ENCODE peak calls at places on chromosomes 12 and 14, in five cellular contexts. One of them, this sample, is unnamed.

GRCh38 chr14:49497725-49498348 is 88.3 kb downstream of the RPS29 start:
- DNase-seq in breast epithelium: no peak
- DNase-seq in CD4-positive, CD25-positive, alpha-beta regulatory T cell: peak
- DNase-seq in effector memory CD4-positive, alpha-beta T cell: no peak
- DNase-seq in left lung: no peak
- DNase-seq in this sample: peak

GRCh38 chr14:72737560-72737943 is 156.3 kb downstream of the DPF3 start:
- DNase-seq in CD4-positive, CD25-positive, alpha-beta regulatory T cell: no peak
- DNase-seq in effector memory CD4-positive, alpha-beta T cell: no peak
- DNase-seq in left lung: no peak
- DNase-seq in breast epithelium: no peak
- DNase-seq in this sample: no peak

GRCh38 chr12:67760586-67761275 is 112.2 kb downstream of the DYRK2 start:
- DNase-seq in effector memory CD4-positive, alpha-beta T cell: no peak
- DNase-seq in breast epithelium: no peak
- DNase-seq in left lung: no peak
- DNase-seq in CD4-positive, CD25-positive, alpha-beta regulatory T cell: no peak
- DNase-seq in this sample: no peak

GRCh38 chr14:105484069-105484996 is 2.4 kb upstream of the CRIP1 start:
- DNase-seq in left lung: no peak
- DNase-seq in effector memory CD4-positive, alpha-beta T cell: no peak
- DNase-seq in CD4-positive, CD25-positive, alpha-beta regulatory T cell: peak
- DNase-seq in breast epithelium: no peak
- DNase-seq in this sample: no peak

GRCh38 chr12:123900898-123901376 is 71.7 kb downstream of the CCDC92 start:
- DNase-seq in CD4-positive, CD25-positive, alpha-beta regulatory T cell: peak
- DNase-seq in effector memory CD4-positive, alpha-beta T cell: no peak
- DNase-seq in left lung: no peak
- DNase-seq in breast epithelium: no peak
- DNase-seq in this sample: peak

GRCh38 chr12:117552971-117553370 is 191.5 kb upstream of the NOS1 start:
- DNase-seq in breast epithelium: no peak
- DNase-seq in effector memory CD4-positive, alpha-beta T cell: no peak
- DNase-seq in CD4-positive, CD25-positive, alpha-beta regulatory T cell: no peak
- DNase-seq in left lung: no peak
- DNase-seq in this sample: no peak

GRCh38 chr14:41062826-41063225 is 543.9 kb upstream of the LRFN5 start:
- DNase-seq in left lung: no peak
- DNase-seq in CD4-positive, CD25-positive, alpha-beta regulatory T cell: no peak
- DNase-seq in effector memory CD4-positive, alpha-beta T cell: no peak
- DNase-seq in breast epithelium: no peak
- DNase-seq in this sample: no peak

GRCh38 chr12:13278249-13278787 is 81.8 kb downstream of the EMP1 start:
- DNase-seq in effector memory CD4-positive, alpha-beta T cell: peak
- DNase-seq in left lung: peak
- DNase-seq in breast epithelium: peak
- DNase-seq in CD4-positive, CD25-positive, alpha-beta regulatory T cell: peak
- DNase-seq in this sample: no peak

GRCh38 chr12:60101715-60102114 is 505.9 kb downstream of the SLC16A7 start:
- DNase-seq in effector memory CD4-positive, alpha-beta T cell: no peak
- DNase-seq in CD4-positive, CD25-positive, alpha-beta regulatory T cell: no peak
- DNase-seq in left lung: no peak
- DNase-seq in breast epithelium: no peak
- DNase-seq in this sample: no peak

GRCh38 chr12:31950088-31950487 is 9.1 kb upstream of the RESF1 start:
- DNase-seq in breast epithelium: no peak
- DNase-seq in left lung: no peak
- DNase-seq in effector memory CD4-positive, alpha-beta T cell: no peak
- DNase-seq in CD4-positive, CD25-positive, alpha-beta regulatory T cell: no peak
- DNase-seq in this sample: peak

GRCh38 chr14:94935901-94936300 is 166.0 kb upstream of the GSC start:
- DNase-seq in effector memory CD4-positive, alpha-beta T cell: no peak
- DNase-seq in CD4-positive, CD25-positive, alpha-beta regulatory T cell: no peak
- DNase-seq in left lung: no peak
- DNase-seq in breast epithelium: no peak
- DNase-seq in this sample: no peak

DNA sequence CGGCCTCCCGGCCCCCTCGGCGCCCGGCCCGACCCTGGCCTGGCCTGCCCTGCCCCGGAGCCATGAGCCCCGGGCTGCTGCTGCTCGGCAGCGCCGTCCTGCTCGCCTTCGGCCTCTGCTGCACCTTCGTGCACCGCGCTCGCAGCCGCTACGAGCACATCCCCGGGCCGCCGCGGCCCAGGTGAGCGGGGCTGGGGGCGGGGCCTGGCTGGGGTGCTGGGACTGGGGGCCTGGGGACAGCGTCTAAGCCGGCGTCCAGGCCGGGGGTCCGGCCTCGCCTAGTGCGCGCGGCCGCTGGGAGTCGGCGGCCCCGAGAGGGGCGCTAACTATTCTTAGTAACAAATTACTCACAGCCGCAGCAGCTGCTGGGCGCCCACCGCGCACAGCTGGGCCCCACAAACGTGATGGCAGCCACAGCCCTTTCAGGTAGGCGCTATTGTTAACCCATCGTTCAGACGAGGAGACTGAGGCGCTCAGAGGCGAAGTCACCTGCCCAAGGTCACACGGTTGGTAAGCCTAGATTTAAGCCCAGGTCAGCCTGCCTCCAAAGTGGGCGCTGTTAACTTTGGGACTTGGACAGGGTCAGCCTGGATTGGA is 356 bp downstream of the CYP46A1 start:
- DNase-seq in left lung: no peak
- DNase-seq in effector memory CD4-positive, alpha-beta T cell: no peak
- DNase-seq in breast epithelium: no peak
- DNase-seq in CD4-positive, CD25-positive, alpha-beta regulatory T cell: no peak
- DNase-seq in this sample: no peak
- H3K4me3 ChIP-seq in left lung: peak
- H3K4me3 ChIP-seq in effector memory CD4-positive, alpha-beta T cell: peak
- H3K4me3 ChIP-seq in breast epithelium: peak
- H3K4me3 ChIP-seq in CD4-positive, CD25-positive, alpha-beta regulatory T cell: no peak
- H3K4me3 ChIP-seq in this sample: peak

GRCh38 chr14:51867753-51868152 is 7.3 kb downstream of the GNG2 start:
- DNase-seq in effector memory CD4-positive, alpha-beta T cell: no peak
- DNase-seq in breast epithelium: no peak
- DNase-seq in CD4-positive, CD25-positive, alpha-beta regulatory T cell: no peak
- DNase-seq in left lung: no peak
- DNase-seq in this sample: no peak
- H3K4me3 ChIP-seq in effector memory CD4-positive, alpha-beta T cell: no peak
- H3K4me3 ChIP-seq in breast epithelium: no peak
- H3K4me3 ChIP-seq in CD4-positive, CD25-positive, alpha-beta regulatory T cell: peak
- H3K4me3 ChIP-seq in left lung: no peak
- H3K4me3 ChIP-seq in this sample: no peak

DNA sequence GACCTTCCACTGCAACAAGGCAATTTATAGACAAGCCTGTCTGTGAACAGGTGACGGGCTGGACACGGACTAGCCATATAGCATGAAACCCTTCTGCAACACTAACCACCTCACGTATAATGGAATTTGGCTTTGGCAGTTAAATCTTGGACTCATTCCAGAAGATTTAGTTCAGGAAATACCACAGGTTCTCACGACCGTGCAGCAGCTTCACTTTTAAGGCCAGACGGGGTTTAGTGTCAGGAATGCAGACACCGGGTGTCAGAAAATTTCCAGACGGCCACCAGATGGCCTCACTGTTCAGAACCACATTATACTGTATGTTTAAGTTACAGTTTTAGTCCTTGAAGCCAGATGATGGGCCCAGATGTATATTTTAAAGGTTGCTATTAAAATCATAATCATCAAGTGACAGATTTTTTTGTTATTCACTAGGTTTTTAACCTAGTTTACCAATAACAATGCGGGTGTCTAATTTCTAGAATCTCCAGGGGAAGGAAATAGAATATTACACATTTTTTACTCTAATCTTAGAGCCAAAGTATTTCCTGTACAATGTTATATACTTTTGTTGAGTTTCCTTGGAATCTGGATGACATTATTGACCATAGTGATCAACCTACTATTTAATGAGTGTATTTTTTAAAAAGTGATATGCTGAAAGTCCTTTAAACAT is 90.5 kb upstream of the TMPO start:
- DNase-seq in CD4-positive, CD25-positive, alpha-beta regulatory T cell: peak
- DNase-seq in breast epithelium: no peak
- DNase-seq in effector memory CD4-positive, alpha-beta T cell: no peak
- DNase-seq in left lung: peak
- DNase-seq in this sample: peak
- H3K4me3 ChIP-seq in CD4-positive, CD25-positive, alpha-beta regulatory T cell: no peak
- H3K4me3 ChIP-seq in breast epithelium: no peak
- H3K4me3 ChIP-seq in effector memory CD4-positive, alpha-beta T cell: no peak
- H3K4me3 ChIP-seq in left lung: no peak
- H3K4me3 ChIP-seq in this sample: no peak

GRCh38 chr12:46493352-46494209 is 121.0 kb upstream of the SLC38A2 start:
- DNase-seq in left lung: no peak
- DNase-seq in CD4-positive, CD25-positive, alpha-beta regulatory T cell: no peak
- DNase-seq in breast epithelium: no peak
- DNase-seq in effector memory CD4-positive, alpha-beta T cell: no peak
- DNase-seq in this sample: no peak
- H3K4me3 ChIP-seq in left lung: no peak
- H3K4me3 ChIP-seq in CD4-positive, CD25-positive, alpha-beta regulatory T cell: no peak
- H3K4me3 ChIP-seq in breast epithelium: no peak
- H3K4me3 ChIP-seq in effector memory CD4-positive, alpha-beta T cell: no peak
- H3K4me3 ChIP-seq in this sample: no peak

GRCh38 chr12:49673446-49674317 is 33.5 kb downstream of the FMNL3 start:
- DNase-seq in CD4-positive, CD25-positive, alpha-beta regulatory T cell: peak
- DNase-seq in breast epithelium: peak
- DNase-seq in effector memory CD4-positive, alpha-beta T cell: no peak
- DNase-seq in left lung: peak
- DNase-seq in this sample: no peak
- H3K4me3 ChIP-seq in CD4-positive, CD25-positive, alpha-beta regulatory T cell: peak
- H3K4me3 ChIP-seq in breast epithelium: peak
- H3K4me3 ChIP-seq in effector memory CD4-positive, alpha-beta T cell: no peak
- H3K4me3 ChIP-seq in left lung: no peak
- H3K4me3 ChIP-seq in this sample: no peak

GRCh38 chr12:48176417-48176751 is 7.1 kb upstream of the CCDC184 start:
- DNase-seq in left lung: no peak
- DNase-seq in effector memory CD4-positive, alpha-beta T cell: no peak
- DNase-seq in CD4-positive, CD25-positive, alpha-beta regulatory T cell: no peak
- DNase-seq in breast epithelium: no peak
- DNase-seq in this sample: no peak
- H3K4me3 ChIP-seq in left lung: no peak
- H3K4me3 ChIP-seq in effector memory CD4-positive, alpha-beta T cell: no peak
- H3K4me3 ChIP-seq in CD4-positive, CD25-positive, alpha-beta regulatory T cell: no peak
- H3K4me3 ChIP-seq in breast epithelium: no peak
- H3K4me3 ChIP-seq in this sample: no peak

GRCh38 chr12:14964401-14964800 is 3.0 kb upstream of the ARHGDIB start:
- DNase-seq in CD4-positive, CD25-positive, alpha-beta regulatory T cell: no peak
- DNase-seq in breast epithelium: no peak
- DNase-seq in left lung: no peak
- DNase-seq in effector memory CD4-positive, alpha-beta T cell: no peak
- DNase-seq in this sample: no peak

GRCh38 chr12:14962180-14962579 is 779 bp upstream of the ARHGDIB start:
- DNase-seq in breast epithelium: no peak
- DNase-seq in CD4-positive, CD25-positive, alpha-beta regulatory T cell: peak
- DNase-seq in left lung: no peak
- DNase-seq in effector memory CD4-positive, alpha-beta T cell: no peak
- DNase-seq in this sample: no peak

GRCh38 chr12:14965221-14965620 is 3.8 kb upstream of the ARHGDIB start:
- DNase-seq in breast epithelium: no peak
- DNase-seq in CD4-positive, CD25-positive, alpha-beta regulatory T cell: no peak
- DNase-seq in effector memory CD4-positive, alpha-beta T cell: no peak
- DNase-seq in left lung: no peak
- DNase-seq in this sample: no peak

GRCh38 chr12:14962797-14963196 is 1.4 kb upstream of the ARHGDIB start:
- DNase-seq in breast epithelium: no peak
- DNase-seq in effector memory CD4-positive, alpha-beta T cell: no peak
- DNase-seq in left lung: no peak
- DNase-seq in CD4-positive, CD25-positive, alpha-beta regulatory T cell: no peak
- DNase-seq in this sample: no peak

DNA sequence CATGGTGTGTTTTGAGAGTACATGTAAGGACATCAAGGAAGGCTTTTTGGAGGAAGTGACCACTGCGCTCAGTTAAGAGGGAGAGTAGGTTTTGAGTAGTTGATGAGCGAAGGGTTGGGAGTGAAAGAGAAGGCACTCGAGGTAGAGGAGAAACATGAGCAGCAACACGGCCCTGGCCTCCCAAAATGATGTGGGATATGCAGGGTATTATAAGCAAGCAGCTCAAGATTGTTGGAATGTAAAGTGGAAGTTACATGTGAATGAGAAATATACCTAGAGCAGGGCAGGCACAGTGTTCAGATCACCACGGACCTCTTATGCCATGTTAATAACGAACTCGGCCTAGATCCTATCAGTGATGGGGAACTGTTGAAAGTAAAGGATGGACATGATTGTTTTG is 2.1 kb upstream of the ARHGDIB start:
- DNase-seq in effector memory CD4-positive, alpha-beta T cell: no peak
- DNase-seq in breast epithelium: no peak
- DNase-seq in left lung: no peak
- DNase-seq in CD4-positive, CD25-positive, alpha-beta regulatory T cell: no peak
- DNase-seq in this sample: no peak
- H3K4me3 ChIP-seq in effector memory CD4-positive, alpha-beta T cell: no peak
- H3K4me3 ChIP-seq in breast epithelium: no peak
- H3K4me3 ChIP-seq in left lung: no peak
- H3K4me3 ChIP-seq in CD4-positive, CD25-positive, alpha-beta regulatory T cell: no peak
- H3K4me3 ChIP-seq in this sample: no peak

GRCh38 chr12:57454566-57455373 is at the start of gene INHBE:
- DNase-seq in breast epithelium: no peak
- DNase-seq in left lung: no peak
- DNase-seq in CD4-positive, CD25-positive, alpha-beta regulatory T cell: no peak
- DNase-seq in effector memory CD4-positive, alpha-beta T cell: no peak
- DNase-seq in this sample: no peak
- H3K4me3 ChIP-seq in breast epithelium: peak
- H3K4me3 ChIP-seq in left lung: no peak
- H3K4me3 ChIP-seq in CD4-positive, CD25-positive, alpha-beta regulatory T cell: no peak
- H3K4me3 ChIP-seq in effector memory CD4-positive, alpha-beta T cell: no peak
- H3K4me3 ChIP-seq in this sample: no peak

GRCh38 chr14:54396183-54396492 is 669 bp upstream of the CDKN3 start:
- DNase-seq in effector memory CD4-positive, alpha-beta T cell: no peak
- DNase-seq in breast epithelium: no peak
- DNase-seq in CD4-positive, CD25-positive, alpha-beta regulatory T cell: no peak
- DNase-seq in left lung: peak
- DNase-seq in this sample: no peak

GRCh38 chr14:54396493-54397335 is at the start of gene CDKN3:
- DNase-seq in effector memory CD4-positive, alpha-beta T cell: peak
- DNase-seq in CD4-positive, CD25-positive, alpha-beta regulatory T cell: peak
- DNase-seq in left lung: peak
- DNase-seq in breast epithelium: peak
- DNase-seq in this sample: peak

GRCh38 chr14:54399560-54399959 is 2.8 kb downstream of the CDKN3 start:
- DNase-seq in CD4-positive, CD25-positive, alpha-beta regulatory T cell: no peak
- DNase-seq in left lung: no peak
- DNase-seq in effector memory CD4-positive, alpha-beta T cell: no peak
- DNase-seq in breast epithelium: no peak
- DNase-seq in this sample: no peak

GRCh38 chr14:54395716-54396115 is 1.1 kb upstream of the CDKN3 start:
- DNase-seq in CD4-positive, CD25-positive, alpha-beta regulatory T cell: no peak
- DNase-seq in effector memory CD4-positive, alpha-beta T cell: no peak
- DNase-seq in left lung: no peak
- DNase-seq in breast epithelium: no peak
- DNase-seq in this sample: no peak

GRCh38 chr14:54398028-54398368 is 1.2 kb downstream of the CDKN3 start:
- DNase-seq in breast epithelium: no peak
- DNase-seq in left lung: no peak
- DNase-seq in effector memory CD4-positive, alpha-beta T cell: no peak
- DNase-seq in CD4-positive, CD25-positive, alpha-beta regulatory T cell: no peak
- DNase-seq in this sample: no peak
- H3K4me3 ChIP-seq in breast epithelium: no peak
- H3K4me3 ChIP-seq in left lung: no peak
- H3K4me3 ChIP-seq in effector memory CD4-positive, alpha-beta T cell: no peak
- H3K4me3 ChIP-seq in CD4-positive, CD25-positive, alpha-beta regulatory T cell: peak
- H3K4me3 ChIP-seq in this sample: peak